ENCODE peak calls at places on chromosomes 7 and 10, in ten cellular contexts. B is H1, I is cardiac muscle cell, K is PC-3, X is testis, D is stomach, W is left lung, P is Karpas-422, Z is lower lobe of right lung, S is PC-9. G is an unnamed sample.

GRCh38 chr7:17304926-17305325 is 6.5 kb downstream of the AHR start:
- DNase-seq in B (no peak), I (no peak), K (peak; percentile 97), X (no peak), D (no peak), W (no peak), P (no peak), Z (no peak), S (peak; percentile 97), G (peak; percentile 49)

GRCh38 chr7:69585169-69585568 is 13.1 kb upstream of the AUTS2 start:
- DNase-seq in B (no peak), I (no peak), K (no peak), X (no peak), D (no peak), W (no peak), P (no peak), Z (no peak), S (no peak), G (no peak)

GRCh38 chr7:116030626-116031276 is at the start of gene TFEC:
- DNase-seq in B (no peak), I (no peak), K (peak; percentile 24), X (no peak), D (no peak), W (no peak), P (no peak), Z (no peak), S (no peak), G (no peak)

GRCh38 chr7:120054376-120055100 is 218.4 kb upstream of the KCND2 start:
- DNase-seq in B (no peak), I (no peak), K (no peak), X (no peak), D (no peak), W (no peak), P (no peak), Z (no peak), S (no peak), G (no peak)

GRCh38 chr7:534075-534474 is 14.4 kb upstream of the PDGFA start:
- DNase-seq in B (no peak), I (no peak), K (no peak), X (no peak), D (no peak), W (no peak), P (no peak), Z (no peak), S (no peak), G (no peak)

GRCh38 chr10:100006241-100006886 is 3.4 kb downstream of the DNMBP start:
- DNase-seq in B (no peak), I (no peak), K (peak; percentile 91), X (no peak), D (no peak), W (no peak), P (no peak), Z (no peak), S (peak; percentile 93), G (no peak)

GRCh38 chr7:1255817-1256340 is 23.2 kb downstream of the UNCX start:
- DNase-seq in B (no peak), I (no peak), K (no peak), X (no peak), D (no peak), W (peak; percentile 66), P (no peak), Z (peak; percentile 37), S (no peak), G (no peak)

GRCh38 chr7:34849966-34850365 is 187.3 kb downstream of the DPY19L1 start:
- DNase-seq in B (no peak), I (no peak), K (no peak), X (no peak), D (no peak), W (no peak), P (no peak), Z (no peak), S (no peak), G (no peak)

GRCh38 chr7:158811461-158811860 is 17.8 kb downstream of the ESYT2 start:
- DNase-seq in B (no peak), I (no peak), K (peak; percentile 33), X (no peak), D (no peak), W (no peak), P (no peak), Z (no peak), S (peak; percentile 82), G (no peak)

GRCh38 chr7:101237206-101238067 is at the start of gene CLDN15:
- DNase-seq in B (peak; percentile 49), I (no peak), K (no peak), X (peak; percentile 74), D (no peak), W (no peak), P (no peak), Z (no peak), S (no peak), G (peak; percentile 95)

GRCh38 chr7:28301148-28301641 is 111.1 kb upstream of the CREB5 start:
- DNase-seq in B (no peak), I (no peak), K (peak; percentile 38), X (peak; percentile 19), D (no peak), W (no peak), P (no peak), Z (peak; percentile 56), S (no peak), G (no peak)

GRCh38 chr7:1665721-1666250 is 4.3 kb upstream of the ELFN1 start:
- DNase-seq in B (peak; percentile 77), I (peak; percentile 78), K (peak; percentile 11), X (no peak), D (no peak), W (peak; percentile 81), P (no peak), Z (peak; percentile 36), S (no peak), G (no peak)

GRCh38 chr7:31058122-31058521 is 6.0 kb downstream of the ADCYAP1R1 start:
- DNase-seq in B (no peak), I (no peak), K (peak; percentile 38), X (no peak), D (no peak), W (no peak), P (no peak), Z (no peak), S (no peak), G (no peak)

GRCh38 chr7:69708857-69709256 is 110.6 kb downstream of the AUTS2 start:
- DNase-seq in B (no peak), I (peak; percentile 46), K (no peak), X (no peak), D (no peak), W (no peak), P (no peak), Z (no peak), S (peak; percentile 37), G (no peak)

GRCh38 chr7:32586291-32587221 is 91.3 kb downstream of the AVL9 start:
- DNase-seq in B (no peak), I (no peak), K (peak; percentile 18), X (no peak), D (no peak), W (no peak), P (no peak), Z (no peak), S (no peak), G (no peak)

DNA sequence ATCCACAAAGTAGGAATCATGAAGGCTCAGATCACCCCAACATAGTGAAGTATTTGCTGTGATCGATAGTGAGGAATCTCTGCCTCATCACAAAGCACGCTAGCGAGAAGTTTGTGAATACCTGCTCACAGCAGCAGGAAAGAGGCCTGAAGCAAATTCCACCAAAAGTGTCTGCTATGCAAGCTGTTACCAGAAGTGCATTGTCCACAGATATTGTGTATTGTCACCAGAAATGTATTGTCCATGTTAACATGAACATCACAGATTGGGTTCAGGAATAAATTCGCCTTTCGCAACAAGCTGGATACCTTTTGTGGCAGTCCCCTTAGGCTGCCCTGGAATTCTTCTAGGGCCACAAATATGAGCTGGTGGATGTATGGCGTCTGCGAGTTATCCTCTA is 127.9 kb downstream of the MARCHF5 start:
- DNase-seq in B (no peak), I (no peak), K (no peak), X (no peak), D (no peak), W (no peak), P (no peak), Z (no peak), S (no peak), G (no peak)
- H3K27ac ChIP-seq in B (no peak overlapping the region), I (no peak overlapping the region), K (no peak overlapping the region), X (no peak overlapping the region), D (no peak overlapping the region), W (no peak overlapping the region), P (no peak overlapping the region), Z (no peak overlapping the region), S (no peak overlapping the region), G (no peak overlapping the region)

GRCh38 chr7:143043391-143043790 is 8.8 kb upstream of the OR6V1 start:
- DNase-seq in B (no peak), I (no peak), K (no peak), X (no peak), D (no peak), W (no peak), P (no peak), Z (no peak), S (no peak), G (no peak)

GRCh38 chr7:143041346-143041745 is 10.8 kb upstream of the OR6V1 start:
- DNase-seq in B (no peak), I (no peak), K (no peak), X (no peak), D (no peak), W (no peak), P (no peak), Z (no peak), S (no peak), G (no peak)

GRCh38 chr7:143040209-143040710 is 11.9 kb upstream of the OR6V1 start:
- DNase-seq in B (no peak), I (no peak), K (no peak), X (no peak), D (no peak), W (no peak), P (no peak), Z (no peak), S (no peak), G (peak; percentile 53)

GRCh38 chr7:143042821-143043271 is 9.3 kb upstream of the OR6V1 start:
- DNase-seq in B (no peak), I (peak; percentile 10), K (no peak), X (no peak), D (no peak), W (no peak), P (no peak), Z (no peak), S (no peak), G (peak; percentile 90)

GRCh38 chr7:143042159-143042820 is 9.9 kb upstream of the OR6V1 start:
- DNase-seq in B (no peak), I (no peak), K (no peak), X (no peak), D (no peak), W (no peak), P (no peak), Z (no peak), S (no peak), G (no peak)
- H3K4me3 ChIP-seq in B (no peak overlapping the region), I (no peak overlapping the region), K (no peak overlapping the region), X (no peak overlapping the region), D (no peak overlapping the region), W (no peak overlapping the region), P (no peak overlapping the region), Z (no peak overlapping the region), S (no peak overlapping the region), G (no peak overlapping the region)

GRCh38 chr10:10796061-10796773 is 221.5 kb upstream of the CELF2 start:
- DNase-seq in B (no peak), I (no peak), K (no peak), X (no peak), D (no peak), W (no peak), P (no peak), Z (no peak), S (no peak), G (no peak)
- H3K27ac ChIP-seq in B (no peak overlapping the region), I (no peak overlapping the region), K (no peak overlapping the region), X (peak overlapping the region; percentile 28), D (peak overlapping the region; percentile 75), W (peak overlapping the region; percentile 75), P (no peak overlapping the region), Z (peak overlapping the region; percentile 90), S (peak overlapping the region; percentile 99), G (peak overlapping the region; percentile 56)

GRCh38 chr10:5449227-5449626 is 36.9 kb downstream of the NET1 start:
- DNase-seq in B (no peak), I (no peak), K (no peak), X (no peak), D (no peak), W (no peak), P (no peak), Z (no peak), S (no peak), G (no peak)
- H3K4me3 ChIP-seq in B (peak overlapping the region; percentile 22), I (no peak overlapping the region), K (peak overlapping the region; percentile 92), X (peak overlapping the region; percentile 54), D (peak overlapping the region; percentile 49), W (peak overlapping the region; percentile 47), P (no peak overlapping the region), Z (peak overlapping the region; percentile 56), S (peak overlapping the region; percentile 91), G (peak overlapping the region; percentile 5)

G was measured in small intestine.